ENCODE peak calls at places on chromosomes 5 and 9, in eight cellular contexts. L is keratinocyte, F is neural progenitor cell, H is GM13977, R is MCF 10A, B is neural crest cell, K is endothelial cell of umbilical vein, W is lower leg skin. Y is an unnamed sample.

GRCh38 chr9:85610074-85610855 is 131.5 kb downstream of the AGTPBP1 start:
- DNase-seq in W (peak), B (peak), F (peak), R (peak), K (peak), L (no peak), H (peak), Y (peak)

GRCh38 chr5:2105141-2105540 is 222.4 kb upstream of the IRX4 start:
- DNase-seq in L (no peak), B (no peak), K (no peak), R (no peak), W (no peak), F (no peak), H (no peak), Y (no peak)

GRCh38 chr5:90985341-90985740 is 397.8 kb downstream of the ARRDC3 start:
- DNase-seq in B (no peak), W (no peak), F (no peak), H (no peak), L (no peak), R (no peak), K (no peak), Y (no peak)

GRCh38 chr5:154766558-154767281 is 11.5 kb downstream of the LARP1 start:
- DNase-seq in H (no peak), B (no peak), F (no peak), W (no peak), L (no peak), R (no peak), K (no peak), Y (no peak)

GRCh38 chr5:88787856-88788255 is 95.1 kb downstream of the MEF2C start:
- DNase-seq in B (no peak), H (no peak), W (no peak), L (peak), R (peak), K (peak), F (no peak), Y (no peak)

GRCh38 chr9:3828495-3828894 is 302.7 kb upstream of the RFX3 start:
- DNase-seq in K (no peak), F (no peak), R (peak), B (no peak), L (no peak), W (no peak), H (no peak), Y (no peak)

GRCh38 chr5:90873033-90873517 is 314.5 kb downstream of the ADGRV1 start:
- DNase-seq in F (no peak), H (no peak), R (peak), W (peak), K (no peak), L (no peak), B (no peak), Y (no peak)

GRCh38 chr9:82726404-82727276 is 336.3 kb downstream of the RASEF start:
- DNase-seq in H (no peak), K (no peak), L (no peak), R (no peak), W (no peak), B (no peak), F (no peak), Y (no peak)

GRCh38 chr5:65776707-65777141 is 54.7 kb downstream of the NLN start:
- DNase-seq in H (no peak), L (no peak), W (no peak), F (no peak), B (no peak), R (no peak), K (no peak), Y (no peak)

GRCh38 chr5:73338201-73339126 is 110.1 kb downstream of the FOXD1 start:
- DNase-seq in F (no peak), L (no peak), K (no peak), W (no peak), R (no peak), B (no peak), H (no peak), Y (no peak)

GRCh38 chr5:17257705-17258273 is 40.4 kb downstream of the BASP1 start:
- DNase-seq in L (no peak), F (peak), H (peak), W (no peak), B (no peak), R (no peak), K (peak), Y (peak)

GRCh38 chr5:39213437-39214207 is 5.7 kb downstream of the FYB1 start:
- DNase-seq in R (no peak), F (no peak), B (no peak), K (no peak), H (no peak), L (no peak), W (no peak), Y (no peak)

GRCh38 chr9:17082343-17082742 is 52.5 kb upstream of the CNTLN start:
- DNase-seq in F (peak), W (no peak), R (no peak), B (peak), L (no peak), H (no peak), K (peak), Y (no peak)

GRCh38 chr9:137486141-137486490 is 27.0 kb upstream of the NSMF start:
- DNase-seq in R (no peak), W (no peak), H (no peak), F (no peak), L (no peak), B (no peak), K (no peak), Y (no peak)

GRCh38 chr9:89484475-89485404 is 13.2 kb downstream of the SEMA4D start:
- DNase-seq in H (peak), K (no peak), W (no peak), L (no peak), R (no peak), F (no peak), B (no peak), Y (peak)

GRCh38 chr9:8451146-8451545 is 651.6 kb upstream of the DMAC1 start:
- DNase-seq in L (no peak), F (no peak), B (no peak), R (no peak), K (no peak), H (no peak), W (no peak), Y (no peak)

GRCh38 chr5:93599427-93600146 is 16.6 kb downstream of the NR2F1 start:
- DNase-seq in R (no peak), W (no peak), F (peak), L (no peak), K (no peak), B (peak), H (no peak), Y (no peak)

GRCh38 chr9:23851024-23851629 is 25.1 kb upstream of the ELAVL2 start:
- DNase-seq in F (peak), R (no peak), H (no peak), L (no peak), W (no peak), B (peak), K (no peak), Y (no peak)

GRCh38 chr9:100167912-100168775 is 69.1 kb downstream of the INVS start:
- DNase-seq in K (no peak), L (no peak), B (no peak), F (peak), R (no peak), H (no peak), W (no peak), Y (no peak)

GRCh38 chr9:136502196-136502595 is 19.4 kb upstream of the SEC16A start:
- DNase-seq in B (no peak), W (no peak), H (no peak), F (no peak), K (no peak), R (no peak), L (no peak), Y (no peak)

GRCh38 chr9:93253633-93254032 is 69.7 kb downstream of the WNK2 start:
- DNase-seq in L (no peak), H (no peak), W (no peak), R (no peak), K (no peak), F (no peak), B (no peak), Y (no peak)

GRCh38 chr5:154603978-154604679 is 126.1 kb upstream of the HAND1 start:
- DNase-seq in B (no peak), L (no peak), R (no peak), F (peak), W (no peak), K (no peak), H (no peak), Y (no peak)

GRCh38 chr9:135219676-135220600 is 132.5 kb downstream of the OLFM1 start:
- DNase-seq in W (no peak), K (no peak), B (no peak), F (no peak), H (no peak), R (no peak), L (no peak), Y (no peak)

GRCh38 chr9:36940881-36941280 is 93.2 kb downstream of the PAX5 start:
- DNase-seq in F (no peak), K (no peak), W (no peak), L (no peak), H (no peak), R (no peak), B (no peak), Y (no peak)

GRCh38 chr9:74573792-74574191 is 76.7 kb downstream of the RORB start:
- DNase-seq in B (no peak), F (no peak), L (no peak), H (no peak), K (no peak), R (no peak), W (no peak), Y (no peak)

GRCh38 chr5:168786142-168786541 is 207.0 kb upstream of the PANK3 start:
- DNase-seq in H (no peak), L (no peak), W (no peak), F (no peak), K (no peak), R (peak), B (no peak), Y (no peak)

GRCh38 chr9:31519011-31519410 is 865.4 kb upstream of the ACO1 start:
- DNase-seq in B (no peak), W (no peak), L (no peak), K (no peak), F (no peak), R (peak), H (no peak), Y (no peak)

GRCh38 chr5:157665467-157666085 is 5.8 kb upstream of the C5orf52 start:
- DNase-seq in H (no peak), F (no peak), B (no peak), L (no peak), W (no peak), K (no peak), R (peak), Y (no peak)

GRCh38 chr5:22908129-22908528 is 55.0 kb upstream of the CDH12 start:
- DNase-seq in L (no peak), H (no peak), W (no peak), F (no peak), B (no peak), R (peak), K (no peak), Y (no peak)

GRCh38 chr9:117929873-117930272 is 225.7 kb downstream of the TLR4 start:
- DNase-seq in F (no peak), K (no peak), W (no peak), L (no peak), H (no peak), B (no peak), R (peak), Y (no peak)

GRCh38 chr9:14221558-14221957 is 92.4 kb downstream of the NFIB start:
- DNase-seq in R (peak), K (peak), F (no peak), B (no peak), W (no peak), H (no peak), L (peak), Y (no peak)

GRCh38 chr5:56516441-56516840 is 283.3 kb upstream of the ANKRD55 start:
- DNase-seq in R (no peak), H (no peak), L (no peak), W (no peak), F (no peak), B (no peak), K (no peak), Y (no peak)

GRCh38 chr5:63262191-63262981 is 683.8 kb downstream of the LRRC70 start:
- DNase-seq in L (no peak), K (peak), H (no peak), F (no peak), B (no peak), R (peak), W (no peak), Y (no peak)

DNA sequence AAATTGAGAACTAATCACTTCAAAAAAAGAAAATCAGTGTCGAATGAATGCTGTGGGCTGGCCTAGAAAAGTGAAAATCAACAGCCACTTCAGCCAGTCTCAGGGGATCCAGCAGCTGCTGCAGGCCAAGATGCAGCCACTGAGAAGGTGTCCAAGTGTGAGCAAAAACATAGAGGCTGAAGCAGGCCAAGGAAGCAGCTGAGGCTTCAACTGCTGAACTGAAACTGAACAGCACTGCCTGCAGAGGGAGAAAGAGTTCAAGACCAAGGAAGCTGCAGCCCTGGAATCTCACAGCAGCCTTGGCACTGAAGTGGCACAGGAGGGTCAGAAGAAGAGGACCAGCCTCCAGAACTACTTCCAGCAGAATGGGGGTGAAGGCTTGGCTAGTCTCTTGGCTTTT is 15.8 kb upstream of the SLC36A3 start:
- DNase-seq in W (no peak), B (no peak), K (no peak), R (peak), H (no peak), L (no peak), F (no peak), Y (peak)
- TF ChIP-seq CTCF in W (no peak), B (peak), K (no peak), R (no peak), H (peak), L (peak), F (no peak), Y (peak)

GRCh38 chr9:107486674-107487520 is 2.7 kb downstream of the KLF4 start:
- DNase-seq in K (no peak), R (no peak), H (no peak), F (no peak), B (no peak), L (no peak), W (no peak), Y (no peak)

GRCh38 chr9:107489144-107489673 is 360 bp downstream of the KLF4 start:
- DNase-seq in L (no peak), W (peak), F (no peak), H (peak), B (no peak), R (peak), K (peak), Y (no peak)

GRCh38 chr9:107489687-107490605 is at the start of gene KLF4:
- DNase-seq in W (peak), H (peak), L (no peak), K (peak), F (peak), R (peak), B (peak), Y (peak)

GRCh38 chr9:107488400-107489143 is 997 bp downstream of the KLF4 start:
- DNase-seq in F (peak), R (peak), W (peak), K (peak), B (peak), H (peak), L (no peak), Y (peak)

DNA sequence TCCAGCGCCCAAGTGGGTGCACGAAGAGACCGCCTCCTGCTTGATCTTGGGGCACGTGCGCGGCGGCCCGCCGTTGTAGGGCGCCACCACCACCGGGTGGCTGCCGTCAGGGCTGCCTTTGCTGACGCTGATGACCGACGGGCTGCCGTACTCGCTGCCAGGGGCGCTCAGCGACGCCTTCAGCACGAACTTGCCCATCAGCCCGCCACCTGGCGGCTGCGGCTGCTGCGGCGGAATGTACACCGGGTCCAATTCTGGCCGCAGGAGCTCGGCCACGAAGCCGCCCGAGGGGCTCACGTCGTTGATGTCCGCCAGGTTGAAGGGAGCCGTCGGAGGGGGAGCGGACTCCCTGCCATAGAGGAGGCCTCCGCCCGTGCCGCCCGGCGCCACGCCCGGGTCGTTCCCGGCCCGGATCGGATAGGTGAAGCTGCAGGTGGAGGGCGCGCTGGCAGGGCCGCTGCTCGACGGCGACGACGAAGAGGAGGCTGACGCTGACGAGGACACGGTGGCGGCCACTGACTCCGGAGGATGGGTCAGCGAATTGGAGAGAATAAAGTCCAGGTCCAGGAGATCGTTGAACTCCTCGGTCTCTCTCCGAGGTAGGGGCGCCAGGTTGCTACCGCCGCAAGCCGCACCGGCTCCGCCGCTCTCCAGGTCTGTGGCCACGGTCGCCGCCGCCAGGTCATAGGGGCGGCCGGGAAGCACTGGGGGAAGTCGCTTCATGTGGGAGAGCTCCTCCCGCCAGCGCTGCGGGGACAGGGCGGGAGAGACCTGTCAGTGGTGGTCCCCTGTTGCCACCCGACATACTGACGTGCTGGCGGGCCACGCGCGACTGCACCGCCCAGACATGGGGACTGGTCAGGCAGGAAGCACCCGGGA is 1.8 kb downstream of the KLF4 start:
- DNase-seq in F (peak), L (no peak), R (no peak), W (peak), H (peak), B (peak), K (peak), Y (peak)
- TF ChIP-seq CTCF in F (peak), L (peak), R (peak), W (no peak), H (peak), B (peak), K (peak), Y (peak)

DNA sequence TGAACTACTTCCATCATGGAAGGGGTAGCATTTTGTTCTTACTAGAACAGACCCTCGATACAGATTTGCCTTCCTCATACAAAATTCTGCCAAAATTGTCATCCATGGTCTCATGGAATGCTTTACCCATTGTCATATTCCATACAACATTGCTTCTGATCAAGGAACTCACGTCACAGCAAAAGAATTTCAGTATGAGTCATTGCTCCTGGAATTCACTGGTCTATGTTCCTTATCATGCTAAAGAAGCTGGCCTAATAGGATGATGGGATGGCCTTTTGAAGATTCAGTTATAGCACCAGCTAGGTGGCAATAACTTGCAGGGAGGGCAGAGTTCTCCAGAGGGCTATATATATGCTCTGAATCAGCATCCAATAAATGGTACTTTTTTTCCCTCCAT is 18.2 kb upstream of the FNIP1 start:
- DNase-seq in W (no peak), B (no peak), H (no peak), R (peak), K (peak), L (no peak), F (no peak), Y (no peak)
- TF ChIP-seq CTCF in W (no peak), B (no peak), H (no peak), R (no peak), K (no peak), L (no peak), F (no peak), Y (no peak)

GRCh38 chr9:124771021-124771866 is at the start of gene NR6A1:
- DNase-seq in L (peak), H (peak), B (peak), R (peak), F (peak), K (peak), W (peak), Y (peak)
- TF ChIP-seq CTCF in L (peak), H (peak), B (peak), R (no peak), F (peak), K (peak), W (no peak), Y (no peak)

GRCh38 chr5:177448244-177448950 is 1.8 kb downstream of the PRR7 start:
- DNase-seq in B (no peak), H (no peak), R (no peak), L (no peak), F (no peak), W (no peak), K (no peak), Y (no peak)
- TF ChIP-seq CTCF in B (no peak), H (no peak), R (no peak), L (no peak), F (no peak), W (no peak), K (no peak), Y (no peak)

GRCh38 chr5:148585988-148586387 is 68.3 kb downstream of the HTR4 start:
- DNase-seq in F (peak), R (peak), B (no peak), W (no peak), K (no peak), L (no peak), H (no peak), Y (no peak)
- TF ChIP-seq CTCF in F (peak), R (no peak), B (no peak), W (no peak), K (no peak), L (peak), H (no peak), Y (no peak)